ENCODE peak calls at places on chromosomes 3 and 15, in four cellular contexts. One of them, this sample, is unnamed.
A peak's percentile ranks its signal among the peaks of the same experiment; 100 is the strongest.

GRCh38 chr3:49476563-49476962 is 6.5 kb downstream of the DAG1 start:
- DNase-seq in foreskin fibroblast: peak; percentile 70
- DNase-seq in sigmoid colon: no peak
- DNase-seq in GM13976: no peak
- DNase-seq in this sample: no peak

GRCh38 chr3:124745092-124745491 is 14.8 kb downstream of the UMPS start:
- DNase-seq in foreskin fibroblast: no peak
- DNase-seq in sigmoid colon: no peak
- DNase-seq in GM13976: no peak
- DNase-seq in this sample: no peak

GRCh38 chr3:69294014-69294771 is 91.7 kb downstream of the FRMD4B start:
- DNase-seq in foreskin fibroblast: peak; percentile 44
- DNase-seq in sigmoid colon: no peak
- DNase-seq in GM13976: peak; percentile 26
- DNase-seq in this sample: no peak

GRCh38 chr3:163490119-163490518 is 1588.2 kb downstream of the SI start:
- DNase-seq in foreskin fibroblast: peak; percentile 1
- DNase-seq in sigmoid colon: no peak
- DNase-seq in GM13976: peak; percentile 31
- DNase-seq in this sample: peak; percentile 0

GRCh38 chr3:108006901-108007331 is 83.9 kb downstream of the CD47 start:
- DNase-seq in foreskin fibroblast: no peak
- DNase-seq in sigmoid colon: no peak
- DNase-seq in GM13976: no peak
- DNase-seq in this sample: no peak

GRCh38 chr15:70378126-70379031 is 280.7 kb upstream of the TLE3 start:
- DNase-seq in foreskin fibroblast: no peak
- DNase-seq in sigmoid colon: peak; percentile 69
- DNase-seq in GM13976: no peak
- DNase-seq in this sample: no peak

GRCh38 chr3:157089455-157090221 is 70.3 kb downstream of the CCNL1 start:
- DNase-seq in foreskin fibroblast: no peak
- DNase-seq in sigmoid colon: peak; percentile 77
- DNase-seq in GM13976: no peak
- DNase-seq in this sample: no peak

GRCh38 chr3:49799761-49800160 is at the start of gene CDHR4:
- DNase-seq in foreskin fibroblast: peak; percentile 91
- DNase-seq in sigmoid colon: no peak
- DNase-seq in GM13976: no peak
- DNase-seq in this sample: peak; percentile 47

GRCh38 chr3:173916799-173917198 is 519.3 kb downstream of the NLGN1 start:
- DNase-seq in foreskin fibroblast: no peak
- DNase-seq in sigmoid colon: no peak
- DNase-seq in GM13976: no peak
- DNase-seq in this sample: no peak

GRCh38 chr15:98433302-98433701 is 215.0 kb upstream of the IGF1R start:
- DNase-seq in foreskin fibroblast: no peak
- DNase-seq in sigmoid colon: no peak
- DNase-seq in GM13976: no peak
- DNase-seq in this sample: no peak

GRCh38 chr15:98431171-98431570 is 217.2 kb upstream of the IGF1R start:
- DNase-seq in foreskin fibroblast: no peak
- DNase-seq in sigmoid colon: no peak
- DNase-seq in GM13976: no peak
- DNase-seq in this sample: no peak

GRCh38 chr15:98433856-98434255 is 214.5 kb upstream of the IGF1R start:
- DNase-seq in foreskin fibroblast: no peak
- DNase-seq in sigmoid colon: no peak
- DNase-seq in GM13976: no peak
- DNase-seq in this sample: no peak

GRCh38 chr15:98425173-98425572 is 223.2 kb upstream of the IGF1R start:
- DNase-seq in foreskin fibroblast: no peak
- DNase-seq in sigmoid colon: no peak
- DNase-seq in GM13976: no peak
- DNase-seq in this sample: no peak

DNA sequence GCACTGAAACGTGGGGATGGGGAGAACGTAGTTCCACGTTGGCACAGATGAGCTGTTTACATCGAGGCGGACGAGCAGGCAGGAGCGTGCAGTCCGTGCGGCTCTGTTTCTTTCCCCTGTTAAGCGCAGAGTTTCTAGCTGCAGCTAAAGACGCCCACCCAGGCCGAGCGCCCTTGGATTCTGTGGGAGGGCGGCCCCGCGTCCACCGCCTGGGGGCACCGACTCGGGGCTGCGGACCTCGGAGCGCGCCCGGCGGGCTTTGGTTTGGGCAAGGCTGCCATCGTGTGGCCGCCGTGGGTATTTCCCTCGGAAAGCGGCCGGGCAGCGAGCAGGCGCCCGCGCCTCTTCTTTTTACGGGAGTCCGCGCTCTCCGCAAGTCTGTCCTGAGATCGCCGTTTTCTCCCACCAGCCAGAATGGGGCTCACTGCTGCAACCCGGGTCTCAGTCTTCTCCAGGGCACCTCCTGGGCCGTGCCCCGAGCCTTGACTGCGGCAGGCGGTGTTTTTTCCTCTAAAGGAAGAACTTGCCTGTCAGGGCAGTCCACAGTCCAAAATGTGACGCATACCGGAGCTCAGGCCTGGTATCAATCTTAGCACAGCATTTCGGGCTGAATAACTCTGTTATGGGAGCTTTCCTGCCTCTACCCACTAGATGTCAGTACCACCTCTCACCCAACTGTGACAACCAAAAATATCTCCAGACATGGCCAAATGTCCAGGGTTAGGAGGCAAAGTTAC is 219.9 kb upstream of the IGF1R start:
- DNase-seq in foreskin fibroblast: peak; percentile 85
- DNase-seq in sigmoid colon: peak; percentile 85
- DNase-seq in GM13976: peak; percentile 88
- DNase-seq in this sample: peak; percentile 25
- TF ChIP-seq CTCF in foreskin fibroblast: peak; percentile 48
- TF ChIP-seq CTCF in sigmoid colon: peak; percentile 93
- TF ChIP-seq CTCF in GM13976: peak; percentile 77
- TF ChIP-seq CTCF in this sample: peak; percentile 72

GRCh38 chr15:45268135-45268534 is 16.1 kb downstream of the SLC28A2 start:
- DNase-seq in foreskin fibroblast: no peak
- DNase-seq in sigmoid colon: no peak
- DNase-seq in GM13976: no peak
- DNase-seq in this sample: no peak
- TF ChIP-seq CTCF in foreskin fibroblast: no peak
- TF ChIP-seq CTCF in sigmoid colon: no peak
- TF ChIP-seq CTCF in GM13976: no peak
- TF ChIP-seq CTCF in this sample: no peak

DNA sequence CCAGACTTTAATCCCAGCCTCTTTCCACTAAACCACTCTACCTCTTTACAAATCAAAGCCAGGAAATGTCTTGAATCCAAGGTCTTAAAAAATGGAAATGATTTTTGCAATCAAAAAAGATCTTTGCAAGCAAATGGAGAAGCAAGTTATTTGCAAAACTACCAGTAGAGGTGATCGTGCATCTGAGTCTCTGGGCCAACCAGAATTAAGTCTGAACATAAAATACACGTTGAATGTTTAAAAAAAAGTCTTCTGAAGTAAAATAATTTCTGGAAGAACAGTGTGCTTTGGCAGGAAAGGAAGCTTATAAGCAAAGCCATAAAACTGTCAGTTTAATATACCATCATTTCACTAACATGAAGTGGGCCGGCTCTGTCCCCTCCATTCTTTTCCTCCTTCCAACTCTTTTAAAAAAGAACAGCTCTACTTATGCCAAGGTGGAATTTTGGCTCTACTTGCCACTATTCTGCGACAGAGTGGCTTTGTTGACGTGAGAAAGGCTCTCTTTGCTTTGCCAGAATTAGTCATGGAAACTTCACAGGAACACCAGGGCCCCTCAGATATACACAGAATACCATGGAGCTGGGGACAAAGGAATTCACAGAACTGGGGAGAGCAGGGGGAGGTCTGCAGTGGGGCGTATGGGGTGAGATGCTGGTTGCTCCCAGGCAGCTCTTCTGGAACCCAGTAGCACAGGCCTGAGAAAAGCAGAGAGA is 29.8 kb downstream of the FSTL1 start:
- DNase-seq in foreskin fibroblast: peak; percentile 57
- DNase-seq in sigmoid colon: peak; percentile 85
- DNase-seq in GM13976: no peak
- DNase-seq in this sample: no peak
- TF ChIP-seq CTCF in foreskin fibroblast: peak; percentile 27
- TF ChIP-seq CTCF in sigmoid colon: peak; percentile 53
- TF ChIP-seq CTCF in GM13976: no peak
- TF ChIP-seq CTCF in this sample: peak; percentile 38

GRCh38 chr3:11641316-11641682 is 2.4 kb downstream of the VGLL4 start:
- DNase-seq in foreskin fibroblast: peak; percentile 38
- DNase-seq in sigmoid colon: no peak
- DNase-seq in GM13976: no peak
- DNase-seq in this sample: no peak

GRCh38 chr3:11641683-11642407 is 1.9 kb downstream of the VGLL4 start:
- DNase-seq in foreskin fibroblast: peak; percentile 73
- DNase-seq in sigmoid colon: no peak
- DNase-seq in GM13976: peak; percentile 42
- DNase-seq in this sample: peak; percentile 74

GRCh38 chr3:11640009-11640673 is 3.6 kb downstream of the VGLL4 start:
- DNase-seq in foreskin fibroblast: no peak
- DNase-seq in sigmoid colon: no peak
- DNase-seq in GM13976: no peak
- DNase-seq in this sample: no peak

GRCh38 chr3:11642455-11643162 is 1.1 kb downstream of the VGLL4 start:
- DNase-seq in foreskin fibroblast: peak; percentile 85
- DNase-seq in sigmoid colon: peak; percentile 90
- DNase-seq in GM13976: peak; percentile 80
- DNase-seq in this sample: peak; percentile 43

GRCh38 chr3:11643212-11644087 is at the start of gene VGLL4:
- DNase-seq in foreskin fibroblast: peak; percentile 94
- DNase-seq in sigmoid colon: peak; percentile 95
- DNase-seq in GM13976: peak; percentile 77
- DNase-seq in this sample: peak; percentile 70
- TF ChIP-seq CTCF in foreskin fibroblast: no peak
- TF ChIP-seq CTCF in sigmoid colon: no peak
- TF ChIP-seq CTCF in GM13976: no peak
- TF ChIP-seq CTCF in this sample: peak; percentile 24